ENCODE peak calls at places on chromosomes 6 and 20, in ten cellular contexts. U is A549, E is nephron progenitor cell, Q is AG08395, T is left ventricle myocardium superior, H is M059J, P is OCI-LY7, J is NCI-H69, C is RWPE1, A is HS-5. R is an unnamed sample.
A peak's percentile ranks its signal among the peaks of the same experiment; 100 is the strongest.

GRCh38 chr20:14879020-14879697 is 541.7 kb upstream of the FLRT3 start:
- DNase-seq in Q (peak; percentile 80), H (peak; percentile 23), A (peak; percentile 81), U (peak; percentile 92), T (no peak), C (peak; percentile 95), P (no peak), E (no peak), J (peak; percentile 70), R (peak; percentile 98)

GRCh38 chr6:69974193-69974592 is 107.8 kb downstream of the COL19A1 start:
- DNase-seq in H (peak; percentile 61), C (peak; percentile 21), E (no peak), J (peak; percentile 72), T (no peak), A (peak; percentile 43), U (no peak), P (no peak), Q (no peak), R (no peak)

GRCh38 chr6:157304840-157305675 is 18.3 kb downstream of the TMEM242 start:
- DNase-seq in C (no peak), H (peak; percentile 59), U (no peak), P (no peak), T (no peak), J (no peak), E (no peak), A (no peak), Q (peak; percentile 22), R (no peak)

GRCh38 chr20:15674253-15675145 is 898.7 kb downstream of the KIF16B start:
- DNase-seq in P (no peak), E (no peak), U (no peak), T (no peak), A (no peak), Q (no peak), C (no peak), J (peak; percentile 73), H (no peak), R (no peak)

GRCh38 chr20:2290486-2290885 is 5.3 kb upstream of the TGM3 start:
- DNase-seq in C (no peak), T (no peak), J (no peak), A (no peak), Q (no peak), E (no peak), P (no peak), U (no peak), H (no peak), R (no peak)

GRCh38 chr6:147131728-147132127 is 72.5 kb upstream of the STXBP5 start:
- DNase-seq in Q (no peak), E (no peak), C (no peak), P (no peak), A (no peak), U (no peak), H (peak; percentile 34), T (no peak), J (peak; percentile 44), R (no peak)

GRCh38 chr6:79224005-79224404 is 10.5 kb downstream of the HMGN3 start:
- DNase-seq in J (no peak), H (no peak), C (no peak), P (no peak), A (no peak), Q (no peak), U (no peak), E (no peak), T (no peak), R (no peak)

GRCh38 chr6:75170666-75171065 is 35.2 kb downstream of the COL12A1 start:
- DNase-seq in J (no peak), T (no peak), P (no peak), C (no peak), A (no peak), U (no peak), H (no peak), Q (no peak), E (no peak), R (no peak)

GRCh38 chr6:13445005-13445743 is 42.2 kb downstream of the GFOD1 start:
- DNase-seq in A (no peak), Q (no peak), E (peak; percentile 38), U (no peak), J (peak; percentile 97), H (no peak), T (peak; percentile 77), P (no peak), C (peak; percentile 82), R (no peak)

GRCh38 chr20:14581731-14582130 is 244.3 kb upstream of the FLRT3 start:
- DNase-seq in T (no peak), P (no peak), A (no peak), J (no peak), E (no peak), C (no peak), Q (no peak), U (no peak), H (no peak), R (no peak)

GRCh38 chr20:50335105-50335504 is 144.5 kb downstream of the CEBPB start:
- DNase-seq in Q (peak; percentile 32), A (no peak), C (peak; percentile 85), P (peak; percentile 22), U (peak; percentile 68), E (peak; percentile 31), H (peak; percentile 66), J (peak; percentile 57), T (no peak), R (peak; percentile 57)

GRCh38 chr6:155121699-155122098 is 126.6 kb downstream of the TIAM2 start:
- DNase-seq in P (no peak), H (peak; percentile 30), E (peak; percentile 31), C (no peak), U (no peak), J (peak; percentile 37), T (no peak), Q (peak; percentile 19), A (no peak), R (no peak)

GRCh38 chr20:24782801-24783630 is 166.1 kb upstream of the CST7 start:
- DNase-seq in J (peak; percentile 47), H (no peak), Q (no peak), E (peak; percentile 23), C (no peak), P (no peak), T (peak; percentile 13), U (no peak), A (no peak), R (peak; percentile 28)

GRCh38 chr20:62238569-62239277 is 402 bp downstream of the OSBPL2 start:
- DNase-seq in P (peak; percentile 19), E (no peak), T (no peak), C (peak; percentile 78), U (no peak), A (no peak), J (peak; percentile 44), H (peak; percentile 28), Q (peak; percentile 19), R (peak; percentile 31)

GRCh38 chr6:113873043-113873667 is 16.0 kb downstream of the MARCKS start:
- DNase-seq in Q (no peak), T (peak; percentile 37), J (peak; percentile 52), U (peak; percentile 8), C (no peak), A (no peak), P (peak; percentile 51), E (no peak), H (peak; percentile 90), R (no peak)

GRCh38 chr6:116450185-116450710 is 10.9 kb upstream of the CALHM6 start:
- DNase-seq in J (peak; percentile 47), T (no peak), H (no peak), E (no peak), C (no peak), Q (no peak), A (no peak), P (no peak), U (no peak), R (no peak)

GRCh38 chr20:17499041-17499440 is 32.1 kb downstream of the BFSP1 start:
- DNase-seq in C (peak; percentile 24), H (peak; percentile 72), A (peak; percentile 53), U (no peak), P (no peak), Q (peak; percentile 31), T (no peak), J (no peak), E (no peak), R (peak; percentile 32)

GRCh38 chr6:6654599-6655575 is 66.4 kb downstream of the LY86 start:
- DNase-seq in J (no peak), U (no peak), P (no peak), C (no peak), Q (peak; percentile 63), A (no peak), H (no peak), T (peak; percentile 44), E (no peak), R (no peak)

GRCh38 chr20:21509597-21510331 is 4.1 kb downstream of the NKX2-2 start:
- DNase-seq in Q (peak; percentile 66), E (no peak), J (no peak), U (no peak), P (no peak), C (peak; percentile 41), A (no peak), T (no peak), H (peak; percentile 36), R (no peak)

GRCh38 chr6:158011980-158012566 is 30.4 kb downstream of the SYNJ2 start:
- DNase-seq in Q (no peak), E (no peak), A (no peak), J (no peak), H (no peak), C (no peak), U (no peak), T (no peak), P (no peak), R (no peak)

GRCh38 chr6:130494745-130495144 is 128.9 kb downstream of the TMEM200A start:
- DNase-seq in C (no peak), H (no peak), U (no peak), Q (no peak), A (peak; percentile 61), T (no peak), J (no peak), P (no peak), E (no peak), R (peak; percentile 13)

GRCh38 chr6:56733298-56733697 is 90.6 kb upstream of the DST start:
- DNase-seq in Q (no peak), A (no peak), H (no peak), J (no peak), E (no peak), U (no peak), C (no peak), T (no peak), P (no peak), R (no peak)

GRCh38 chr6:43847741-43848630 is 78.0 kb downstream of the VEGFA start:
- DNase-seq in P (no peak), E (no peak), J (peak; percentile 56), U (no peak), H (peak; percentile 75), A (no peak), C (no peak), T (no peak), Q (no peak), R (peak; percentile 45)

GRCh38 chr20:59988141-59988540 is 29.9 kb downstream of the CDH26 start:
- DNase-seq in Q (no peak), T (no peak), J (peak; percentile 42), H (peak; percentile 90), C (peak; percentile 92), E (no peak), U (peak; percentile 46), P (no peak), A (no peak), R (peak; percentile 97)

GRCh38 chr6:11434565-11435326 is 102.8 kb upstream of the TMEM170B start:
- DNase-seq in J (no peak), E (no peak), U (peak; percentile 63), Q (peak; percentile 50), H (peak; percentile 95), T (no peak), C (peak; percentile 30), A (no peak), P (no peak), R (peak; percentile 97)

R was measured in PC-3.